ENCODE peak calls at places on chromosomes 4 and X, in seven cellular contexts. F is activated CD4-positive, alpha-beta memory T cell treated with anti-CD3 and anti-CD28 coated beads, Interleukin-2, amount 10 ng/mL, durations not matched to agents 7 days and 5 days; E is activated CD4-positive, alpha-beta T cell treated with anti-CD3 and anti-CD28 coated beads for 36 hours; O is astrocyte of the hippocampus; P is NAMALWA; I is stimulated activated CD8-positive, alpha-beta memory T cell treated with anti-CD3 and anti-CD28 coated beads, Interleukin-4, amount 100 ng/mL, for 1 hour; K is Calu3. W is an unnamed sample.

GRCh38 chr4:147822128-147822527 is 90.2 kb downstream of the ARHGAP10 start:
- DNase-seq in E (no peak), F (no peak), K (peak; percentile 28), I (no peak), P (no peak), O (peak; percentile 45), W (no peak)

GRCh38 chr4:180060159-180060889 is 2182.9 kb upstream of the TENM3 start:
- DNase-seq in E (no peak), I (no peak), F (no peak), O (peak; percentile 58), K (no peak), P (no peak), W (peak; percentile 2)

GRCh38 chr4:75542824-75543223 is 13.0 kb upstream of the ODAPH start:
- DNase-seq in E (no peak), P (no peak), O (peak; percentile 77), K (no peak), I (no peak), F (no peak), W (peak; percentile 89)

GRCh38 chrX:10457092-10457491 is 163.3 kb downstream of the MID1 start:
- DNase-seq in O (peak; percentile 12), I (no peak), F (no peak), P (no peak), K (no peak), E (no peak), W (no peak)

GRCh38 chrX:97984641-97985040 is 1100.9 kb downstream of the RPA4 start:
- DNase-seq in P (peak; percentile 1), K (no peak), F (no peak), E (no peak), O (peak; percentile 11), I (no peak), W (peak; percentile 54)

GRCh38 chrX:110794601-110795000 is 1.0 kb downstream of the CHRDL1 start:
- DNase-seq in K (no peak), O (no peak), E (no peak), F (no peak), I (no peak), P (no peak), W (no peak)

GRCh38 chrX:136768469-136769084 is 12.2 kb downstream of the ARHGEF6 start:
- DNase-seq in P (no peak), F (peak; percentile 69), I (no peak), O (peak; percentile 79), E (peak; percentile 75), K (no peak), W (peak; percentile 98)

GRCh38 chr4:43047044-43047443 is 154.5 kb downstream of the GRXCR1 start:
- DNase-seq in O (no peak), K (no peak), E (no peak), I (no peak), P (no peak), F (no peak), W (no peak)

GRCh38 chrX:124594017-124594651 is 247.8 kb downstream of the SH2D1A start:
- DNase-seq in F (no peak), P (no peak), K (no peak), E (no peak), I (no peak), O (peak; percentile 15), W (peak; percentile 3)

GRCh38 chr4:16294455-16294854 is 68.2 kb upstream of the TAPT1 start:
- DNase-seq in K (no peak), F (no peak), E (no peak), O (no peak), P (no peak), I (no peak), W (peak; percentile 16)

W was measured in M059J.